ENCODE peak calls at places on chromosomes 2 and 18, in six cellular contexts. P, B, E, C, I and D are unnamed samples.

GRCh38 chr2:29016500-29016899 is 35.4 kb downstream of the TOGARAM2 start:
- DNase-seq in P (no peak), B (no peak), E (no peak), C (no peak), I (no peak), D (no peak)

GRCh38 chr2:144517825-144518699 is 1.9 kb downstream of the ZEB2 start:
- DNase-seq in P (peak), B (no peak), E (peak), C (no peak), I (no peak), D (no peak)

GRCh38 chr2:45905643-45905969 is 254.1 kb downstream of the PRKCE start:
- DNase-seq in P (no peak), B (no peak), E (no peak), C (no peak), I (no peak), D (no peak)

GRCh38 chr2:72263043-72263780 is 115.5 kb upstream of the CYP26B1 start:
- DNase-seq in P (peak), B (no peak), E (no peak), C (no peak), I (no peak), D (no peak)

GRCh38 chr2:241636983-241637232 is at the start of gene THAP4:
- DNase-seq in P (peak), B (peak), E (no peak), C (peak), I (no peak), D (no peak)

GRCh38 chr18:58996131-58996632 is 131.5 kb downstream of the ZNF532 start:
- DNase-seq in P (peak), B (no peak), E (no peak), C (no peak), I (no peak), D (no peak)

GRCh38 chr2:69804416-69804815 is 25.0 kb upstream of the GMCL1 start:
- DNase-seq in P (no peak), B (no peak), E (no peak), C (no peak), I (no peak), D (no peak)

GRCh38 chr18:10858477-10858876 is 290.9 kb downstream of the PIEZO2 start:
- DNase-seq in P (no peak), B (no peak), E (no peak), C (no peak), I (no peak), D (no peak)

GRCh38 chr2:11073791-11074190 is 81.5 kb upstream of the SLC66A3 start:
- DNase-seq in P (no peak), B (no peak), E (no peak), C (no peak), I (no peak), D (no peak)